ENCODE peak calls at places on chromosomes 12 and 14, in eight cellular contexts. S, B, Q, L, E, J, C and G are unnamed samples.

GRCh38 chr12:9349888-9350885 is 142.0 kb upstream of the PZP start:
- DNase-seq in S (no peak), B (peak), Q (no peak), L (no peak), E (no peak), J (no peak), C (no peak), G (peak)

GRCh38 chr14:53338192-53338591 is 185.1 kb upstream of the DDHD1 start:
- DNase-seq in S (no peak), B (peak), Q (no peak), L (peak), E (no peak), J (no peak), C (no peak), G (peak)

GRCh38 chr14:35696119-35696518 is 113.0 kb downstream of the RALGAPA1 start:
- DNase-seq in S (no peak), B (no peak), Q (no peak), L (no peak), E (no peak), J (no peak), C (no peak), G (no peak)

GRCh38 chr14:68757618-68758081 is 35.2 kb downstream of the ZFP36L1 start:
- DNase-seq in S (no peak), B (no peak), Q (no peak), L (peak), E (peak), J (no peak), C (no peak), G (no peak)

GRCh38 chr14:97052001-97052400 is 254.8 kb downstream of the VRK1 start:
- DNase-seq in S (no peak), B (no peak), Q (no peak), L (no peak), E (no peak), J (no peak), C (no peak), G (no peak)

GRCh38 chr14:36217732-36218131 is 41.2 kb upstream of the PTCSC3 start:
- DNase-seq in S (no peak), B (no peak), Q (no peak), L (no peak), E (no peak), J (no peak), C (no peak), G (no peak)

GRCh38 chr14:71320734-71321555 is 413.7 kb downstream of the PCNX1 start:
- DNase-seq in S (peak), B (peak), Q (peak), L (peak), E (peak), J (no peak), C (peak), G (peak)

GRCh38 chr12:3199551-3200031 is 122.4 kb downstream of the TSPAN9 start:
- DNase-seq in S (no peak), B (peak), Q (no peak), L (peak), E (no peak), J (no peak), C (no peak), G (no peak)

GRCh38 chr12:79555006-79555925 is 135.5 kb downstream of the PAWR start:
- DNase-seq in S (no peak), B (peak), Q (no peak), L (peak), E (no peak), J (peak), C (no peak), G (peak)

GRCh38 chr12:13784504-13784903 is 196.9 kb downstream of the GRIN2B start:
- DNase-seq in S (no peak), B (no peak), Q (no peak), L (no peak), E (no peak), J (no peak), C (no peak), G (no peak)

GRCh38 chr14:56145965-56146364 is 27.8 kb downstream of the PELI2 start:
- DNase-seq in S (no peak), B (peak), Q (no peak), L (peak), E (no peak), J (no peak), C (no peak), G (peak)

GRCh38 chr14:76640923-76641395 is 120.3 kb upstream of the VASH1 start:
- DNase-seq in S (no peak), B (no peak), Q (no peak), L (no peak), E (no peak), J (no peak), C (no peak), G (no peak)

GRCh38 chr12:80632835-80633234 is 74.6 kb upstream of the MYF6 start:
- DNase-seq in S (no peak), B (no peak), Q (no peak), L (no peak), E (no peak), J (no peak), C (peak), G (no peak)

GRCh38 chr12:4331842-4332241 is 10.8 kb downstream of the TIGAR start:
- DNase-seq in S (no peak), B (no peak), Q (no peak), L (no peak), E (no peak), J (no peak), C (no peak), G (no peak)

GRCh38 chr14:39768579-39768978 is 336.3 kb upstream of the FBXO33 start:
- DNase-seq in S (no peak), B (no peak), Q (no peak), L (no peak), E (no peak), J (no peak), C (no peak), G (no peak)

GRCh38 chr12:114238808-114239207 is 167.1 kb downstream of the TBX5 start:
- DNase-seq in S (no peak), B (peak), Q (no peak), L (no peak), E (no peak), J (no peak), C (no peak), G (no peak)

GRCh38 chr14:97445367-97445766 is 648.2 kb downstream of the VRK1 start:
- DNase-seq in S (no peak), B (no peak), Q (no peak), L (no peak), E (no peak), J (no peak), C (no peak), G (no peak)

GRCh38 chr14:33542338-33543290 is 408.3 kb downstream of the EGLN3 start:
- DNase-seq in S (no peak), B (no peak), Q (no peak), L (no peak), E (no peak), J (no peak), C (peak), G (no peak)

GRCh38 chr12:31647106-31647505 is 12.4 kb upstream of the ETFBKMT start:
- DNase-seq in S (no peak), B (peak), Q (no peak), L (no peak), E (no peak), J (no peak), C (no peak), G (no peak)

GRCh38 chr14:100771121-100771800 is 44.6 kb downstream of the DLK1 start:
- DNase-seq in S (no peak), B (no peak), Q (no peak), L (no peak), E (no peak), J (no peak), C (no peak), G (no peak)

GRCh38 chr12:104280703-104281458 is 22.7 kb upstream of the EID3 start:
- DNase-seq in S (no peak), B (peak), Q (no peak), L (peak), E (no peak), J (no peak), C (no peak), G (peak)